ENCODE peak calls at places on chromosomes 16 and 17, in seven cellular contexts. One of them, this sample, is unnamed.

GRCh38 chr17:2958706-2959222 is 104.6 kb downstream of the OR1D5 start:
- DNase-seq in aorta: peak; percentile 26
- DNase-seq in right cardiac atrium: no peak
- DNase-seq in mesendoderm: no peak
- DNase-seq in ascending aorta: peak; percentile 13
- DNase-seq in left ventricle myocardium inferior: no peak
- DNase-seq in gastrocnemius medialis: no peak
- DNase-seq in this sample: no peak

GRCh38 chr16:15647615-15648014 is 2.4 kb upstream of the NDE1 start:
- DNase-seq in ascending aorta: no peak
- DNase-seq in right cardiac atrium: no peak
- DNase-seq in left ventricle myocardium inferior: no peak
- DNase-seq in aorta: no peak
- DNase-seq in mesendoderm: no peak
- DNase-seq in gastrocnemius medialis: no peak
- DNase-seq in this sample: no peak

GRCh38 chr16:65781855-65782254 is 584.6 kb upstream of the CDH5 start:
- DNase-seq in mesendoderm: no peak
- DNase-seq in right cardiac atrium: no peak
- DNase-seq in left ventricle myocardium inferior: no peak
- DNase-seq in gastrocnemius medialis: no peak
- DNase-seq in ascending aorta: no peak
- DNase-seq in aorta: no peak
- DNase-seq in this sample: no peak

GRCh38 chr17:45225964-45226530 is 4.4 kb downstream of the FMNL1 start:
- DNase-seq in right cardiac atrium: peak; percentile 90
- DNase-seq in gastrocnemius medialis: peak; percentile 72
- DNase-seq in aorta: peak; percentile 86
- DNase-seq in left ventricle myocardium inferior: peak; percentile 77
- DNase-seq in ascending aorta: peak; percentile 86
- DNase-seq in mesendoderm: no peak
- DNase-seq in this sample: peak; percentile 53

GRCh38 chr17:81832608-81833159 is 407 bp downstream of the MCRIP1 start:
- DNase-seq in gastrocnemius medialis: no peak
- DNase-seq in aorta: no peak
- DNase-seq in left ventricle myocardium inferior: peak; percentile 30
- DNase-seq in mesendoderm: no peak
- DNase-seq in right cardiac atrium: no peak
- DNase-seq in ascending aorta: peak; percentile 69
- DNase-seq in this sample: no peak

GRCh38 chr16:66899945-66900688 is 18.6 kb downstream of the CDH16 start:
- DNase-seq in right cardiac atrium: peak; percentile 92
- DNase-seq in aorta: peak; percentile 95
- DNase-seq in gastrocnemius medialis: peak; percentile 98
- DNase-seq in left ventricle myocardium inferior: peak; percentile 79
- DNase-seq in mesendoderm: peak; percentile 85
- DNase-seq in ascending aorta: peak; percentile 92
- DNase-seq in this sample: peak; percentile 86

GRCh38 chr17:6231886-6232767 is 161.9 kb downstream of the WSCD1 start:
- DNase-seq in left ventricle myocardium inferior: no peak
- DNase-seq in ascending aorta: no peak
- DNase-seq in aorta: no peak
- DNase-seq in right cardiac atrium: no peak
- DNase-seq in gastrocnemius medialis: no peak
- DNase-seq in mesendoderm: peak; percentile 61
- DNase-seq in this sample: no peak

GRCh38 chr16:11552445-11552844 is 34.3 kb downstream of the LITAF start:
- DNase-seq in right cardiac atrium: peak; percentile 47
- DNase-seq in mesendoderm: no peak
- DNase-seq in left ventricle myocardium inferior: no peak
- DNase-seq in ascending aorta: no peak
- DNase-seq in aorta: no peak
- DNase-seq in gastrocnemius medialis: no peak
- DNase-seq in this sample: no peak

GRCh38 chr17:927611-928461 is 51.7 kb downstream of the NXN start:
- DNase-seq in aorta: no peak
- DNase-seq in right cardiac atrium: no peak
- DNase-seq in left ventricle myocardium inferior: no peak
- DNase-seq in mesendoderm: peak; percentile 94
- DNase-seq in gastrocnemius medialis: no peak
- DNase-seq in ascending aorta: no peak
- DNase-seq in this sample: no peak

GRCh38 chr17:17077101-17077500 is 34.8 kb downstream of the MPRIP start:
- DNase-seq in ascending aorta: no peak
- DNase-seq in mesendoderm: no peak
- DNase-seq in right cardiac atrium: no peak
- DNase-seq in gastrocnemius medialis: peak; percentile 6
- DNase-seq in aorta: peak; percentile 31
- DNase-seq in left ventricle myocardium inferior: no peak
- DNase-seq in this sample: no peak

GRCh38 chr17:30905742-30906100 is 317 bp downstream of the TEFM start:
- DNase-seq in right cardiac atrium: no peak
- DNase-seq in ascending aorta: no peak
- DNase-seq in mesendoderm: no peak
- DNase-seq in aorta: peak; percentile 64
- DNase-seq in gastrocnemius medialis: no peak
- DNase-seq in left ventricle myocardium inferior: no peak
- DNase-seq in this sample: no peak

GRCh38 chr16:16083421-16084156 is 134.2 kb downstream of the ABCC1 start:
- DNase-seq in left ventricle myocardium inferior: no peak
- DNase-seq in right cardiac atrium: no peak
- DNase-seq in mesendoderm: peak; percentile 63
- DNase-seq in aorta: no peak
- DNase-seq in ascending aorta: no peak
- DNase-seq in gastrocnemius medialis: peak; percentile 48
- DNase-seq in this sample: no peak

GRCh38 chr16:10297341-10298006 is 88.4 kb upstream of the ATF7IP2 start:
- DNase-seq in ascending aorta: peak; percentile 58
- DNase-seq in gastrocnemius medialis: no peak
- DNase-seq in mesendoderm: no peak
- DNase-seq in left ventricle myocardium inferior: no peak
- DNase-seq in aorta: no peak
- DNase-seq in right cardiac atrium: no peak
- DNase-seq in this sample: peak; percentile 50

GRCh38 chr17:50279639-50280038 is 5.4 kb downstream of the TMEM92 start:
- DNase-seq in mesendoderm: no peak
- DNase-seq in right cardiac atrium: no peak
- DNase-seq in gastrocnemius medialis: no peak
- DNase-seq in aorta: no peak
- DNase-seq in left ventricle myocardium inferior: no peak
- DNase-seq in ascending aorta: no peak
- DNase-seq in this sample: no peak

GRCh38 chr17:66525338-66525737 is 222.9 kb downstream of the PRKCA start:
- DNase-seq in left ventricle myocardium inferior: peak; percentile 25
- DNase-seq in gastrocnemius medialis: no peak
- DNase-seq in aorta: no peak
- DNase-seq in mesendoderm: no peak
- DNase-seq in ascending aorta: no peak
- DNase-seq in right cardiac atrium: no peak
- DNase-seq in this sample: no peak

GRCh38 chr17:66520986-66521385 is 218.6 kb downstream of the PRKCA start:
- DNase-seq in right cardiac atrium: no peak
- DNase-seq in mesendoderm: no peak
- DNase-seq in left ventricle myocardium inferior: no peak
- DNase-seq in ascending aorta: no peak
- DNase-seq in aorta: no peak
- DNase-seq in gastrocnemius medialis: no peak
- DNase-seq in this sample: no peak

GRCh38 chr17:66523378-66524174 is 221.2 kb downstream of the PRKCA start:
- DNase-seq in aorta: no peak
- DNase-seq in ascending aorta: no peak
- DNase-seq in right cardiac atrium: no peak
- DNase-seq in mesendoderm: no peak
- DNase-seq in gastrocnemius medialis: no peak
- DNase-seq in left ventricle myocardium inferior: no peak
- DNase-seq in this sample: no peak

GRCh38 chr17:66524848-66525247 is 222.4 kb downstream of the PRKCA start:
- DNase-seq in gastrocnemius medialis: no peak
- DNase-seq in left ventricle myocardium inferior: no peak
- DNase-seq in aorta: no peak
- DNase-seq in right cardiac atrium: no peak
- DNase-seq in ascending aorta: no peak
- DNase-seq in mesendoderm: no peak
- DNase-seq in this sample: no peak

DNA sequence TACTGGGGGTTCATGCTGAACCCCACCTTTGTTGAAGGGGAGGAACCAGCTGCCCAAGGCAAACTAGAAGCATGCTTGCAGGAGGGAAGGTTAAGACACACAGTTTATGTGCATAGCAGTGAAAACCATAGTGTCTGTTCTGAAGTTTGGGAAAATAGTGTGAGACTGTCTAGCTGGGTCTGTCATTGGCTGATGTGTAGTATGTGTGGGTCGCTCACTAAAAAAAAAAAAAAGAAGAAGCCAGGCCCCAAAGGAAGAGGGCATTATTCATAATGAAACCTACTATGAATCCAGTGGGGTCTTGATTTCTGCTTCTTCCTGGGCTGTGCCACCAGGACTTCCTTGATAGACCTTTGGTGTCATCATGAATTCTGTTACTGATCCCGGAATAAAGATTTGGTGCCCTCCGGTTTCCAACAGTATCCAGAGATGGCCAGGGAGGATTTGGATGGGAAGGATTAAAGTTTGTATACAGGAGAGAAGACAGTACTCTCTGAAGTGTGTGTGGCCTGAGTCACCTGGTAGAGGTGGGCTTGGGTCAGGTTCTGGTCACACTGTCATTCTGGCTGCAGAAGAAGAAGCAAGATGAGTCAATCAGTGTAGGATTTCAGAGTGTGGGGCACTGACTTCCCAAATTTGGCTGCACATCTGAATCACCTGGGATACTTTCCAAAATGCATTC is 220.3 kb downstream of the PRKCA start:
- DNase-seq in ascending aorta: no peak
- DNase-seq in aorta: no peak
- DNase-seq in right cardiac atrium: no peak
- DNase-seq in left ventricle myocardium inferior: no peak
- DNase-seq in gastrocnemius medialis: peak; percentile 33
- DNase-seq in mesendoderm: no peak
- DNase-seq in this sample: no peak
- H3K4me3 ChIP-seq in ascending aorta: no peak overlapping the region
- H3K4me3 ChIP-seq in aorta: no peak overlapping the region
- H3K4me3 ChIP-seq in right cardiac atrium: no peak overlapping the region
- H3K4me3 ChIP-seq in left ventricle myocardium inferior: no peak overlapping the region
- H3K4me3 ChIP-seq in gastrocnemius medialis: no peak overlapping the region
- H3K4me3 ChIP-seq in mesendoderm: no peak overlapping the region
- H3K4me3 ChIP-seq in this sample: no peak overlapping the region

DNA sequence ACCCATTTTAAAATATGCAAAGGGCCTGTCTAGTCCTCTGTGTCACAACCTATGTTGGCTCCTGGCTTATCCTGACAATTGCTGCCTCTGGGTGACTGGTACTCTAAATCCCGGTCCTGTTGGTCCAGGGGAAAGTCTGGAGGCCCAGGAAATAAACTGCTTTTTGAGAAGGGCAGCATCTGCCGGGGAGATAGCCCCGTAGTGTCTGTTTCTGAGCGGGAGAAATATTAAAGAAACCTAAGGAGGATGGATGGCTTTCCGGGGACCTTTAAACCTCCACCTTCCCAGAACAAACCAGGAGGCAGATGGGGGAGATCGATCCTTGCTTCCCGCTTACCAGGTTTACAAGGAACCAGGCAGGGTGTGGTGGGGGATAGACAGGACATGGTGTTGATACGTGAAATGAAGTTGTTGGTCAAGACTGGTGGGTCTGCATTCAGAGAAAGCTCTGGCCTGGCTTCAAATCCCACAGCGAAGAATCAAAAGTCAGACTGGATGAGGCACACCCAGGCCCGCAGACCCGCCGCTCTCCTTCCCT is 3.8 kb downstream of the HOXB2 start:
- DNase-seq in ascending aorta: no peak
- DNase-seq in left ventricle myocardium inferior: no peak
- DNase-seq in aorta: no peak
- DNase-seq in mesendoderm: no peak
- DNase-seq in gastrocnemius medialis: no peak
- DNase-seq in right cardiac atrium: no peak
- DNase-seq in this sample: no peak
- H3K27me3 ChIP-seq in ascending aorta: no peaks in the 10 kb centered on the region
- H3K27me3 ChIP-seq in left ventricle myocardium inferior: peaks cover 98% of the 10 kb centered on the region
- H3K27me3 ChIP-seq in aorta: no peaks in the 10 kb centered on the region
- H3K27me3 ChIP-seq in mesendoderm: peaks cover 51% of the 10 kb centered on the region
- H3K27me3 ChIP-seq in gastrocnemius medialis: peaks cover 33% of the 10 kb centered on the region
- H3K27me3 ChIP-seq in right cardiac atrium: no peaks in the 10 kb centered on the region
- H3K27me3 ChIP-seq in this sample: no peaks in the 10 kb centered on the region

GRCh38 chr17:35732806-35733136 is 1.3 kb downstream of the RASL10B start:
- DNase-seq in gastrocnemius medialis: no peak
- DNase-seq in aorta: no peak
- DNase-seq in right cardiac atrium: no peak
- DNase-seq in left ventricle myocardium inferior: no peak
- DNase-seq in ascending aorta: no peak
- DNase-seq in mesendoderm: no peak
- DNase-seq in this sample: no peak
- H3K4me3 ChIP-seq in gastrocnemius medialis: no peak overlapping the region
- H3K4me3 ChIP-seq in aorta: no peak overlapping the region
- H3K4me3 ChIP-seq in right cardiac atrium: no peak overlapping the region
- H3K4me3 ChIP-seq in left ventricle myocardium inferior: peak overlapping the region; percentile 77
- H3K4me3 ChIP-seq in ascending aorta: peak overlapping the region; percentile 81
- H3K4me3 ChIP-seq in mesendoderm: no peak overlapping the region
- H3K4me3 ChIP-seq in this sample: no peak overlapping the region

DNA sequence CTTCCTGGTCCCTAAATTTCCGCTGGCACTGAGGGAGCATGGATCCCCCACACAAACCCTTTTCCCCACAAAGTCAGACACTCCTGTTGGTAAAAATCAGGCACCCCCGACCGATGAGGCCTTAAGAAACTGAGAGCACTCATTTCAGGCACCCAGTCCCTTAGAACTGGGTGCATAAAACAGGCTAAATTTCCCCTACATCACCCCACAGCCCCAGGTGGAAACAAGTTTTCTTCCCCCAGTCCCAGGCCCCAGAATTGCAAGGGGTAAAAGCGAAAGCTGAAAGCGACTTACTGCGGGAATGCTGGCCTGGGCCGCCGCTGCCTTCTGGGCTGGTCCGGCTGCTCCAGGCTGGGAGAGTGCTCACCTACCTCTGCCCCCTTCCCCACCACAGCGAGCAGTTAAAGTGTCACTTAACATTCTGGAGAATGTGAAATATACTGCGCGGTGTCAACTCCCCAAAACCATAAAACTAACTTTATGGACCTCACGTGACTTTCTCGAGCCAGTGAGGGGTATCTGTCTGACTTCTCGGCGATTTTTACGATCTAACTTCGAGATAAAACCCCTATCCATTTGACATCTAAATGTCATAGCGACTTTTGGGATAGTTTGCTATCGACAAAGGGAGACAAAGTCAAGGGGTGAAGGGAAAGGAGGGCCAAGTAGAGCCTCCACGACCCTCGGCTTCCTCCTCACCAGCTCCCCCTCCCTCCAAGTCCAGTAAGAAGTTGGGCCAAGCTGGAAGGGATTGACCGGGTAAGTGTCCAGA is at the start of gene HOXB3:
- DNase-seq in left ventricle myocardium inferior: no peak
- DNase-seq in mesendoderm: no peak
- DNase-seq in right cardiac atrium: no peak
- DNase-seq in gastrocnemius medialis: no peak
- DNase-seq in aorta: no peak
- DNase-seq in ascending aorta: no peak
- DNase-seq in this sample: no peak
- H3K27me3 ChIP-seq in left ventricle myocardium inferior: peaks cover 100% of the 10 kb centered on the region
- H3K27me3 ChIP-seq in mesendoderm: peaks cover 90% of the 10 kb centered on the region
- H3K27me3 ChIP-seq in right cardiac atrium: no peaks in the 10 kb centered on the region
- H3K27me3 ChIP-seq in gastrocnemius medialis: peaks cover 64% of the 10 kb centered on the region
- H3K27me3 ChIP-seq in aorta: no peaks in the 10 kb centered on the region
- H3K27me3 ChIP-seq in ascending aorta: no peaks in the 10 kb centered on the region
- H3K27me3 ChIP-seq in this sample: no peaks in the 10 kb centered on the region

GRCh38 chr16:3087243-3087791 is 11.8 kb downstream of the ZSCAN10 start:
- DNase-seq in aorta: no peak
- DNase-seq in left ventricle myocardium inferior: peak; percentile 46
- DNase-seq in right cardiac atrium: peak; percentile 80
- DNase-seq in mesendoderm: no peak
- DNase-seq in ascending aorta: no peak
- DNase-seq in gastrocnemius medialis: no peak
- DNase-seq in this sample: peak; percentile 54
- H3K4me3 ChIP-seq in aorta: no peak overlapping the region
- H3K4me3 ChIP-seq in left ventricle myocardium inferior: peak overlapping the region; percentile 63
- H3K4me3 ChIP-seq in right cardiac atrium: peak overlapping the region; percentile 29
- H3K4me3 ChIP-seq in mesendoderm: no peak overlapping the region
- H3K4me3 ChIP-seq in ascending aorta: peak overlapping the region; percentile 41
- H3K4me3 ChIP-seq in gastrocnemius medialis: peak overlapping the region; percentile 16
- H3K4me3 ChIP-seq in this sample: no peak overlapping the region

This sample was measured in adrenal gland.